ENCODE peak calls at places on chromosomes 4 and X, in seven cellular contexts. One of them, this sample, is unnamed.
A peak's percentile ranks its signal among the peaks of the same experiment; 100 is the strongest.

GRCh38 chr4:153081693-153082092 is 122.5 kb upstream of the TRIM2 start:
- DNase-seq in body of pancreas: no peak
- DNase-seq in brain microvascular endothelial cell: no peak
- DNase-seq in uterus: no peak
- DNase-seq in keratinocyte: no peak
- DNase-seq in suprapubic skin: no peak
- DNase-seq in bronchial epithelial cell: no peak
- DNase-seq in this sample: no peak

GRCh38 chr4:7860600-7861158 is 79.0 kb downstream of the AFAP1 start:
- DNase-seq in keratinocyte: no peak
- DNase-seq in body of pancreas: no peak
- DNase-seq in bronchial epithelial cell: no peak
- DNase-seq in uterus: no peak
- DNase-seq in suprapubic skin: no peak
- DNase-seq in brain microvascular endothelial cell: no peak
- DNase-seq in this sample: no peak

GRCh38 chr4:77852892-77853495 is 9.6 kb upstream of the MRPL1 start:
- DNase-seq in keratinocyte: no peak
- DNase-seq in brain microvascular endothelial cell: no peak
- DNase-seq in suprapubic skin: no peak
- DNase-seq in uterus: no peak
- DNase-seq in bronchial epithelial cell: no peak
- DNase-seq in body of pancreas: no peak
- DNase-seq in this sample: no peak

GRCh38 chr4:20254517-20255250 is 3.0 kb downstream of the SLIT2 start:
- DNase-seq in uterus: peak; percentile 42
- DNase-seq in suprapubic skin: peak; percentile 80
- DNase-seq in brain microvascular endothelial cell: peak; percentile 20
- DNase-seq in bronchial epithelial cell: no peak
- DNase-seq in body of pancreas: peak; percentile 19
- DNase-seq in keratinocyte: no peak
- DNase-seq in this sample: peak; percentile 19

GRCh38 chrX:46587158-46587557 is 13.6 kb downstream of the CHST7 start:
- DNase-seq in suprapubic skin: no peak
- DNase-seq in uterus: peak; percentile 31
- DNase-seq in bronchial epithelial cell: peak; percentile 79
- DNase-seq in body of pancreas: no peak
- DNase-seq in brain microvascular endothelial cell: peak; percentile 62
- DNase-seq in keratinocyte: no peak
- DNase-seq in this sample: no peak

GRCh38 chrX:265502-265901 is 15.7 kb upstream of the PLCXD1 start:
- DNase-seq in bronchial epithelial cell: no peak
- DNase-seq in uterus: no peak
- DNase-seq in keratinocyte: no peak
- DNase-seq in brain microvascular endothelial cell: no peak
- DNase-seq in suprapubic skin: no peak
- DNase-seq in body of pancreas: no peak
- DNase-seq in this sample: no peak

GRCh38 chrX:133297284-133297683 is 79.1 kb upstream of the TFDP3 start:
- DNase-seq in suprapubic skin: no peak
- DNase-seq in uterus: no peak
- DNase-seq in body of pancreas: no peak
- DNase-seq in keratinocyte: no peak
- DNase-seq in brain microvascular endothelial cell: peak; percentile 59
- DNase-seq in bronchial epithelial cell: peak; percentile 52
- DNase-seq in this sample: no peak

GRCh38 chr4:16415751-16416150 is 189.5 kb upstream of the TAPT1 start:
- DNase-seq in bronchial epithelial cell: no peak
- DNase-seq in brain microvascular endothelial cell: no peak
- DNase-seq in suprapubic skin: no peak
- DNase-seq in body of pancreas: no peak
- DNase-seq in uterus: peak; percentile 26
- DNase-seq in keratinocyte: no peak
- DNase-seq in this sample: no peak

GRCh38 chr4:25503779-25504178 is 126.7 kb downstream of the ANAPC4 start:
- DNase-seq in bronchial epithelial cell: no peak
- DNase-seq in body of pancreas: no peak
- DNase-seq in uterus: no peak
- DNase-seq in keratinocyte: no peak
- DNase-seq in brain microvascular endothelial cell: no peak
- DNase-seq in suprapubic skin: no peak
- DNase-seq in this sample: no peak

GRCh38 chr4:7429069-7429416 is 5.7 kb downstream of the PSAPL1 start:
- DNase-seq in body of pancreas: no peak
- DNase-seq in brain microvascular endothelial cell: no peak
- DNase-seq in keratinocyte: no peak
- DNase-seq in suprapubic skin: peak; percentile 47
- DNase-seq in uterus: peak; percentile 10
- DNase-seq in bronchial epithelial cell: no peak
- DNase-seq in this sample: no peak

GRCh38 chr4:22237846-22238513 is 277.9 kb downstream of the ADGRA3 start:
- DNase-seq in suprapubic skin: no peak
- DNase-seq in brain microvascular endothelial cell: no peak
- DNase-seq in body of pancreas: peak; percentile 9
- DNase-seq in keratinocyte: no peak
- DNase-seq in uterus: no peak
- DNase-seq in bronchial epithelial cell: no peak
- DNase-seq in this sample: no peak

GRCh38 chrX:123399709-123400108 is 215.6 kb downstream of the GRIA3 start:
- DNase-seq in brain microvascular endothelial cell: no peak
- DNase-seq in suprapubic skin: no peak
- DNase-seq in uterus: no peak
- DNase-seq in body of pancreas: no peak
- DNase-seq in keratinocyte: no peak
- DNase-seq in bronchial epithelial cell: peak; percentile 20
- DNase-seq in this sample: no peak

GRCh38 chr4:82335043-82335442 is 38.7 kb downstream of the HNRNPD start:
- DNase-seq in keratinocyte: no peak
- DNase-seq in bronchial epithelial cell: no peak
- DNase-seq in brain microvascular endothelial cell: no peak
- DNase-seq in suprapubic skin: no peak
- DNase-seq in body of pancreas: no peak
- DNase-seq in uterus: no peak
- DNase-seq in this sample: no peak

GRCh38 chrX:11064276-11064675 is 46.9 kb upstream of the HCCS start:
- DNase-seq in keratinocyte: no peak
- DNase-seq in brain microvascular endothelial cell: no peak
- DNase-seq in body of pancreas: no peak
- DNase-seq in bronchial epithelial cell: no peak
- DNase-seq in suprapubic skin: no peak
- DNase-seq in uterus: no peak
- DNase-seq in this sample: no peak

GRCh38 chrX:70052895-70053615 is 3.3 kb upstream of the AWAT2 start:
- DNase-seq in brain microvascular endothelial cell: no peak
- DNase-seq in suprapubic skin: no peak
- DNase-seq in keratinocyte: no peak
- DNase-seq in uterus: no peak
- DNase-seq in body of pancreas: no peak
- DNase-seq in bronchial epithelial cell: no peak
- DNase-seq in this sample: no peak

GRCh38 chrX:151896734-151897474 is 15.8 kb upstream of the MAGEA4 start:
- DNase-seq in body of pancreas: no peak
- DNase-seq in brain microvascular endothelial cell: peak; percentile 14
- DNase-seq in keratinocyte: no peak
- DNase-seq in suprapubic skin: no peak
- DNase-seq in uterus: no peak
- DNase-seq in bronchial epithelial cell: peak; percentile 51
- DNase-seq in this sample: no peak

GRCh38 chr4:160372390-160372789 is 1269.5 kb downstream of the RAPGEF2 start:
- DNase-seq in suprapubic skin: no peak
- DNase-seq in keratinocyte: no peak
- DNase-seq in bronchial epithelial cell: peak; percentile 20
- DNase-seq in brain microvascular endothelial cell: no peak
- DNase-seq in uterus: no peak
- DNase-seq in body of pancreas: no peak
- DNase-seq in this sample: no peak

GRCh38 chr4:88940506-88940905 is 116.5 kb downstream of the FAM13A start:
- DNase-seq in brain microvascular endothelial cell: no peak
- DNase-seq in uterus: no peak
- DNase-seq in keratinocyte: no peak
- DNase-seq in body of pancreas: no peak
- DNase-seq in suprapubic skin: no peak
- DNase-seq in bronchial epithelial cell: no peak
- DNase-seq in this sample: no peak

GRCh38 chrX:84133023-84133422 is 55.0 kb downstream of the RPS6KA6 start:
- DNase-seq in suprapubic skin: no peak
- DNase-seq in bronchial epithelial cell: no peak
- DNase-seq in keratinocyte: no peak
- DNase-seq in brain microvascular endothelial cell: no peak
- DNase-seq in body of pancreas: no peak
- DNase-seq in uterus: no peak
- DNase-seq in this sample: no peak
- H3K27me3 ChIP-seq in suprapubic skin: no peaks in the 10 kb centered on the region
- H3K27me3 ChIP-seq in bronchial epithelial cell: no peaks in the 10 kb centered on the region
- H3K27me3 ChIP-seq in keratinocyte: no peaks in the 10 kb centered on the region
- H3K27me3 ChIP-seq in brain microvascular endothelial cell: no peaks in the 10 kb centered on the region
- H3K27me3 ChIP-seq in body of pancreas: no peaks in the 10 kb centered on the region
- H3K27me3 ChIP-seq in uterus: no peaks in the 10 kb centered on the region
- H3K27me3 ChIP-seq in this sample: peaks cover 10% of the 10 kb centered on the region

GRCh38 chrX:144722307-144722706 is 525.0 kb upstream of the SPANXN1 start:
- DNase-seq in brain microvascular endothelial cell: no peak
- DNase-seq in body of pancreas: no peak
- DNase-seq in bronchial epithelial cell: no peak
- DNase-seq in keratinocyte: no peak
- DNase-seq in suprapubic skin: no peak
- DNase-seq in uterus: no peak
- DNase-seq in this sample: no peak
- TF ChIP-seq CTCF in brain microvascular endothelial cell: peak; percentile 5
- TF ChIP-seq CTCF in body of pancreas: no peak
- TF ChIP-seq CTCF in bronchial epithelial cell: no peak
- TF ChIP-seq CTCF in keratinocyte: no peak
- TF ChIP-seq CTCF in suprapubic skin: no peak
- TF ChIP-seq CTCF in uterus: no peak
- TF ChIP-seq CTCF in this sample: no peak

GRCh38 chr4:118833192-118833820 is 2.6 kb downstream of the SEC24D start:
- DNase-seq in uterus: no peak
- DNase-seq in suprapubic skin: no peak
- DNase-seq in bronchial epithelial cell: peak; percentile 33
- DNase-seq in keratinocyte: no peak
- DNase-seq in body of pancreas: no peak
- DNase-seq in brain microvascular endothelial cell: no peak
- DNase-seq in this sample: no peak
- H3K4me3 ChIP-seq in uterus: no peak overlapping the region
- H3K4me3 ChIP-seq in suprapubic skin: no peak overlapping the region
- H3K4me3 ChIP-seq in bronchial epithelial cell: no peak overlapping the region
- H3K4me3 ChIP-seq in keratinocyte: no peak overlapping the region
- H3K4me3 ChIP-seq in body of pancreas: no peak overlapping the region
- H3K4me3 ChIP-seq in brain microvascular endothelial cell: peak overlapping the region; percentile 92
- H3K4me3 ChIP-seq in this sample: no peak overlapping the region

DNA sequence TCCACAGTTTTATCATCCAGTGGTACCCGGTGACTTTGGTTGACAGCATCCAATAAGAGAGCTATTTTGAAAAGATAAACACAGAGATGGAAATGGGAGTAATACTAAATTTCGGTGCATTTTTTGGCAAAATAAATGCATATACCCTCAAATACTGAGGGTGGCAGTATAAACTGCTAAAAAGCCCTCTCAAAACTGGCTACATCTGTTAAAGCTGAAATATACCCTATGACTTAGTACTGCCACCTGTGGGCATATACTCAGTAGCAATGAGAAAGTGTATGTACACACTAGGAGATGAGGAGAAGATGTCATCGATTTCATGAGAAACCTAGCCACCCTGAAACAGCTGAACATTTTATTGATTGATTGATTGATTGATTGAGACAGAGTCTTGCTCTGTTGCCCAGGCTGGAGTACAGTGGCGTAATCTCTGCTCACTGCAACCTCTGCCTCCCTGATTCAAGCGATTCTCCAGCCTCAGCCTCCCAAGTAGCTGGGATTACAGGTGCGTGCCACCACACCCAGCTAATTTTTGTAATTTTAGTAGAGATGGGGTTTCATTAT is 12.2 kb upstream of the TMEM128 start:
- DNase-seq in uterus: no peak
- DNase-seq in body of pancreas: no peak
- DNase-seq in brain microvascular endothelial cell: peak; percentile 35
- DNase-seq in keratinocyte: no peak
- DNase-seq in bronchial epithelial cell: peak; percentile 72
- DNase-seq in suprapubic skin: no peak
- DNase-seq in this sample: no peak
- H3K27me3 ChIP-seq in uterus: no peaks in the 10 kb centered on the region
- H3K27me3 ChIP-seq in body of pancreas: no peaks in the 10 kb centered on the region
- H3K27me3 ChIP-seq in brain microvascular endothelial cell: no peaks in the 10 kb centered on the region
- H3K27me3 ChIP-seq in keratinocyte: no peaks in the 10 kb centered on the region
- H3K27me3 ChIP-seq in bronchial epithelial cell: no peaks in the 10 kb centered on the region
- H3K27me3 ChIP-seq in suprapubic skin: peaks cover 5% of the 10 kb centered on the region
- H3K27me3 ChIP-seq in this sample: no peaks in the 10 kb centered on the region

DNA sequence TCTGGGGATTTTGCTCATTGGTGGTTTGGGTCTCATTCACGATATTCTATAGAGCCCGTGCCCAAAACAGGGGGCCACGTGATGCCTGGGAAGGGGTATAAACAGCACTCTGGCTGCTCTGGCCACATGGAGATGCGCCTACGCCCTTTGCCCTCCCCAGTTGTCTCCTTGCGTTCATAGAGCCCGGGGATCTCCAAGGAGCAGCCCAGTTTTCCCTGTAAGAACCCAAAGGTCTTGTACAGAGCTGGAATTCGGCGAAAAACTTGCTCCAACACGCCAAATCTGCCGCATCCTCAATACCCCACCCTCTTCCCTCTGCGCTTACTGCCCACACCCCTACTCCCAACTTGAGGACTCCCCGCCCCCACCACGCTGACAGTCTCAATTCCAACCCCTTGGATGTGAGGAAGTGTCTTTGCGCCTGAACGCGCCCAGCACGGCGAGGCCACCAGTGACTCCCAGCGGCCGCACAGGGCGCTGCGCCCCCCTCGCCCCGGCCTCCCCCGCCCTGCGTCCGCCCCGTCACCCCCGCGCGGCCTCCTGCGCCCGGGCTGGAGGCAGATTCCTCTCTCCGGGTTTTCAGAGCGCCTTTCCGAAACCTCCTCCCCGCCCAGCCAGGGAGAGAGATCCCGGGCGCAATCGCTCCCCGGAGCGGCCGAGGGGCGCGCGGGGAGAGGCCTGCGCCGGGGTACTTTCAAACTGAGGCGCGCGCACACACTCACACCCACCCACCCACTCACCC is at the start of gene NHS:
- DNase-seq in uterus: peak; percentile 76
- DNase-seq in bronchial epithelial cell: peak; percentile 85
- DNase-seq in keratinocyte: peak; percentile 89
- DNase-seq in body of pancreas: peak; percentile 58
- DNase-seq in suprapubic skin: no peak
- DNase-seq in brain microvascular endothelial cell: peak; percentile 56
- DNase-seq in this sample: no peak
- TF ChIP-seq CTCF in uterus: no peak
- TF ChIP-seq CTCF in bronchial epithelial cell: peak; percentile 51
- TF ChIP-seq CTCF in keratinocyte: peak; percentile 18
- TF ChIP-seq CTCF in body of pancreas: no peak
- TF ChIP-seq CTCF in suprapubic skin: no peak
- TF ChIP-seq CTCF in brain microvascular endothelial cell: peak; percentile 51
- TF ChIP-seq CTCF in this sample: no peak

This sample was measured in dorsolateral prefrontal cortex.